ENCODE peak calls at places on chromosomes 7 and 10, in four cellular contexts. M is choroid plexus epithelial cell; C is DMS153; V is activated naive CD4-positive, alpha-beta T cell treated with anti-CD3 and anti-CD28 coated beads, Interleukin-2, amount 50 U/mL, for 72 hours. I is an unnamed sample.

GRCh38 chr10:119301397-119301796 is 94.0 kb downstream of the GRK5 start:
- DNase-seq in M (no peak), C (no peak), V (peak), I (no peak)

GRCh38 chr10:29253096-29254029 is 35.5 kb upstream of the LYZL1 start:
- DNase-seq in M (no peak), C (no peak), V (no peak), I (no peak)

GRCh38 chr10:113333313-113333712 is 219.5 kb upstream of the HABP2 start:
- DNase-seq in M (peak), C (no peak), V (no peak), I (no peak)

GRCh38 chr10:121043124-121043849 is 192.1 kb downstream of the WDR11 start:
- DNase-seq in M (peak), C (no peak), V (no peak), I (no peak)

GRCh38 chr7:12709731-12710502 is 22.5 kb downstream of the ARL4A start:
- DNase-seq in M (peak), C (no peak), V (no peak), I (no peak)

GRCh38 chr10:44913312-44914079 is 2.4 kb downstream of the TMEM72 start:
- DNase-seq in M (peak), C (no peak), V (no peak), I (no peak)

GRCh38 chr7:103989200-103989784 is at the start of gene RELN:
- DNase-seq in M (peak), C (peak), V (peak), I (peak)

GRCh38 chr7:40836218-40836617 is 701.4 kb downstream of the SUGCT start:
- DNase-seq in M (peak), C (no peak), V (no peak), I (no peak)

GRCh38 chr7:128914566-128915151 is 4.2 kb upstream of the KCP start:
- DNase-seq in M (no peak), C (no peak), V (no peak), I (no peak)

GRCh38 chr7:51817694-51818093 is 501.1 kb upstream of the COBL start:
- DNase-seq in M (no peak), C (no peak), V (no peak), I (no peak)

GRCh38 chr10:105352827-105353226 is 711.7 kb downstream of the SORCS3 start:
- DNase-seq in M (no peak), C (no peak), V (no peak), I (no peak)

GRCh38 chr10:70331486-70332268 is 47.9 kb upstream of the NPFFR1 start:
- DNase-seq in M (peak), C (peak), V (no peak), I (peak)

GRCh38 chr10:32888161-32888927 is 69.7 kb downstream of the ITGB1 start:
- DNase-seq in M (no peak), C (no peak), V (no peak), I (no peak)

GRCh38 chr7:66267249-66267648 is 62.1 kb downstream of the TPST1 start:
- DNase-seq in M (peak), C (no peak), V (no peak), I (no peak)

GRCh38 chr10:122263971-122264370 is 7.1 kb upstream of the BTBD16 start:
- DNase-seq in M (peak), C (no peak), V (no peak), I (no peak)

GRCh38 chr10:75228278-75228677 is 7.5 kb downstream of the COMTD1 start:
- DNase-seq in M (no peak), C (no peak), V (no peak), I (no peak)

GRCh38 chr7:124032369-124033092 is at the start of gene TMEM229A:
- DNase-seq in M (peak), C (peak), V (peak), I (peak)

GRCh38 chr7:38673795-38674194 is 42.6 kb upstream of the AMPH start:
- DNase-seq in M (peak), C (peak), V (no peak), I (no peak)

GRCh38 chr10:86671419-86671818 is 3.1 kb downstream of the LDB3 start:
- DNase-seq in M (no peak), C (peak), V (no peak), I (no peak)

I was measured in NCI-H748 treated with DMSO at 0.1 percent for 48 hours.